ENCODE peak calls at places on chromosomes 5 and 9, in four cellular contexts. T is esophagus squamous epithelium, J is endodermal cell, I is right lobe of liver. X is an unnamed sample.

GRCh38 chr9:33131505-33132248 is 35.5 kb downstream of the B4GALT1 start:
- DNase-seq in T (no peak), J (no peak), I (no peak), X (no peak)

GRCh38 chr9:91790912-91791311 is 159.1 kb downstream of the ROR2 start:
- DNase-seq in T (no peak), J (no peak), I (no peak), X (no peak)

GRCh38 chr5:116583823-116584222 is 9.2 kb upstream of the SEMA6A start:
- DNase-seq in T (no peak), J (no peak), I (no peak), X (no peak)

GRCh38 chr5:106331415-106331814 is 1339.3 kb downstream of the EFNA5 start:
- DNase-seq in T (no peak), J (no peak), I (no peak), X (peak)

GRCh38 chr9:94805585-94805984 is 79.1 kb downstream of the AOPEP start:
- DNase-seq in T (no peak), J (no peak), I (no peak), X (peak)

GRCh38 chr5:127227881-127228280 is 62.7 kb upstream of the MEGF10 start:
- DNase-seq in T (no peak), J (no peak), I (no peak), X (no peak)

GRCh38 chr5:104932431-104932830 is 1369.8 kb upstream of the NUDT12 start:
- DNase-seq in T (no peak), J (peak), I (no peak), X (no peak)

GRCh38 chr5:179361204-179361603 is 15.9 kb upstream of the ADAMTS2 start:
- DNase-seq in T (no peak), J (no peak), I (no peak), X (no peak)

GRCh38 chr9:114309096-114309495 is 13.8 kb upstream of the ORM1 start:
- DNase-seq in T (no peak), J (no peak), I (no peak), X (no peak)

GRCh38 chr9:132042324-132042723 is 37.3 kb downstream of the MED27 start:
- DNase-seq in T (no peak), J (no peak), I (no peak), X (peak)

GRCh38 chr9:89378541-89378940 is 60.2 kb downstream of the SECISBP2 start:
- DNase-seq in T (no peak), J (no peak), I (no peak), X (no peak)

GRCh38 chr5:178630475-178630930 is 3.7 kb upstream of the CLK4 start:
- DNase-seq in T (no peak), J (no peak), I (no peak), X (no peak)

GRCh38 chr9:110103257-110103656 is 104.7 kb downstream of the C9orf152 start:
- DNase-seq in T (no peak), J (no peak), I (no peak), X (no peak)

GRCh38 chr5:89703799-89704198 is 705.8 kb downstream of the CETN3 start:
- DNase-seq in T (no peak), J (no peak), I (no peak), X (no peak)

GRCh38 chr9:120348951-120349429 is 231.0 kb downstream of the CDK5RAP2 start:
- DNase-seq in T (no peak), J (peak), I (no peak), X (no peak)

GRCh38 chr9:69758981-69759477 is 782 bp downstream of the PTAR1 start:
- DNase-seq in T (no peak), J (no peak), I (no peak), X (no peak)

GRCh38 chr5:72790188-72790587 is 26.3 kb upstream of the TNPO1 start:
- DNase-seq in T (no peak), J (no peak), I (no peak), X (peak)

GRCh38 chr9:98879958-98880300 is 63.8 kb upstream of the COL15A1 start:
- DNase-seq in T (no peak), J (no peak), I (no peak), X (no peak)

GRCh38 chr5:147568710-147569109 is 58.8 kb upstream of the DPYSL3 start:
- DNase-seq in T (no peak), J (peak), I (no peak), X (no peak)

GRCh38 chr5:143133721-143134120 is 269.8 kb downstream of the NR3C1 start:
- DNase-seq in T (no peak), J (no peak), I (no peak), X (no peak)

GRCh38 chr9:129613520-129614175 is 7.3 kb downstream of the C9orf50 start:
- DNase-seq in T (no peak), J (no peak), I (no peak), X (no peak)

GRCh38 chr9:126947529-126947928 is 32.9 kb downstream of the RALGPS1 start:
- DNase-seq in T (no peak), J (peak), I (no peak), X (no peak)
- TF ChIP-seq CTCF in T (no peak), J (peak), I (no peak), X (no peak)

DNA sequence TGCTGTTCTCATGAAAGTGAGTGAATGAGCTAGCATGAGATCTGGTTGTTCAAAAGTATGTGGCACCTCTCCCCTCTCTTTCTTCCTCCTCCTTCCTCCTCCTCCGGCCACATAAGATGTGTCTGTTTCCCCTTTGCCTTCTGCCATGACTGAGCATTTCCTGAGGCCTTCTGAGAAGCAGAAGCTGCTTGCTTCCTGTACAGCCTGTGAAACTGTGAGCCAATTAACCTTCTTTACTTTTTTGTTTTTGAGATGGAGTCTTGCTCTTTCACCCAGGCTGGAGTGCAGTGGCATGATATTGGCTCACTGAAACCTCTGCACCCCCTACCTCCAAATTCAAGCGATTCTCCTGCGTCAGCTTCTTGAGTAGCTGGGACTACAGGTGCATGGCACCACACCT is 6.1 kb downstream of the S100Z start:
- DNase-seq in T (peak), J (no peak), I (no peak), X (no peak)
- H3K4me3 ChIP-seq in T (no peak), J (no peak), I (no peak), X (no peak)

GRCh38 chr5:150400327-150401075 is 12.2 kb downstream of the CD74 start:
- DNase-seq in T (no peak), J (no peak), I (no peak), X (no peak)

GRCh38 chr5:150399158-150400019 is 13.3 kb downstream of the CD74 start:
- DNase-seq in T (no peak), J (no peak), I (no peak), X (no peak)

GRCh38 chr5:150397749-150398431 is 14.8 kb downstream of the CD74 start:
- DNase-seq in T (no peak), J (no peak), I (no peak), X (no peak)

GRCh38 chr5:150400020-150400326 is 12.7 kb downstream of the CD74 start:
- DNase-seq in T (no peak), J (no peak), I (no peak), X (no peak)

DNA sequence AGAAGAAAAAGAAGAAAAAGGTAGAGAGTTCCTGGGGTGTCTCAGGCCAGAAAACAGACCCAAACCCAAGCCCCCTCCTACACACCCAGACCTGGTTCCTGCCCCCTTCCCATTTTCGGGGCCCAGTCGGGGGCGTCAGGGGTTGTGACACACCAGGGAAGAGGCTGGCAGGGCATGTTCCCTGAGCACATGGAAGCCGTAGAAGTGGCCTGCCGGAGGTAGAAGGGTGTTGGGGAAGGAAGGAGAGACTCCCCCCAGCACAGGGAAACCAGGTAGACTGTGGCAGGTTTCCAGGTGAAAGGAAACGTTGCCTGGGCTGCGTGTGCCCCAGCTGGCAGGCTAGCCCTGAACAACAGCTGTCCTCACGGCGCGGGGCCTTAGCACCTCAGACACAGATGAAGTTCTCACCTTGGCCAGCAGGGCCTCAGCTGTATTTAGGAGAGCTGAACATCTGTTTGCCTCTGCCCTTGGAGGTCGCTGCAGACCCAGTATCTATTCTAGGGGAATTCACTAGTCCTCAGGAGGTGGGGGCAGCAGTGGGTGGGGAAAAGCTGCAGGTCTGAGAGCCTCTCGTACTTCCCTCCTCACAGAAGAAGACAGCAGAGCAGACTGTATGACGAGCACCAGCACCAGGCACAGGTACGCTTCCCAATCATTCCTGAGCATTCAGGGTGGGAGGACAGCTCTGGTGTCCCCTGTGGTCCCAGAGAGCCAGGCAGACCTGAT is 14.1 kb downstream of the CD74 start:
- DNase-seq in T (no peak), J (peak), I (no peak), X (no peak)
- TF ChIP-seq CTCF in T (peak), J (peak), I (no peak), X (no peak)

GRCh38 chr9:93060746-93061259 is 2.3 kb downstream of the SUSD3 start:
- DNase-seq in T (no peak), J (no peak), I (peak), X (no peak)

GRCh38 chr9:93061260-93061751 is 2.8 kb downstream of the SUSD3 start:
- DNase-seq in T (no peak), J (no peak), I (no peak), X (no peak)

GRCh38 chr9:93058357-93059096 is at the start of gene SUSD3:
- DNase-seq in T (no peak), J (peak), I (peak), X (no peak)

GRCh38 chr9:93059097-93059959 is 827 bp downstream of the SUSD3 start:
- DNase-seq in T (no peak), J (peak), I (no peak), X (no peak)

DNA sequence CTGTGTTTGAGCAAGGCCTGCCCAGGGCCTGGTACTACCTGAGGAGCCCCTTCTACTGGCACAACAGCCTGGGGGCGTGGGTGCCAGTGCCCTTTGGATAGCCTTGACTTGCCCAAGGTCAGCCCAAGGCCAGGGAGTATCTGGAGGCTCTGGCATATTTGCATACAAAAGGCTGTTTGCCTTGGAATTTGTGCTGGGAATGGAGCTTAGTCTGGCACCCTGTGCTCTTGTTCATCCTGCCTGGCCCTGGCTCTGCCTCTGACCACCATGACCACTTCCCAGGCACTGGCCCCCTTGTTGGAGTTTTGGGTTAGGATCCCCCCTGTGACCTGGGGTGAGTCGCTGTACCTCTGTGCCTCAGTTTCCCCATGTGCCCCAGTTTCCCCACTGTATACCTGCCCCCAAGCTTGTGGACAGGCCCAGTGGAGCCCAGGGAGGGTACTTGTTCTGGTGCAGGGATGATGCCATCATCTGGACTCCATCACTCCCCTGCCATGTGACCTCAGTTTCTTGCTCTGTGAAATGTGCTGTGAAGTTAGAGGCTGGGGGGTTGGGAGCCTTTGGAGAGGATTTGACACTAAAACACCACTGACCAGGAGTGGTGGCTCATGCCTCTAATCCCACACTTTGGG is 1.6 kb downstream of the SUSD3 start:
- DNase-seq in T (no peak), J (peak), I (no peak), X (no peak)
- H3K4me3 ChIP-seq in T (peak), J (no peak), I (peak), X (no peak)

GRCh38 chr9:81108391-81108790 is 581.0 kb downstream of the TLE1 start:
- DNase-seq in T (no peak), J (no peak), I (no peak), X (no peak)

GRCh38 chr9:81108821-81109220 is 580.5 kb downstream of the TLE1 start:
- DNase-seq in T (no peak), J (no peak), I (no peak), X (no peak)

GRCh38 chr9:81103597-81104471 is 585.5 kb downstream of the TLE1 start:
- DNase-seq in T (no peak), J (no peak), I (no peak), X (no peak)
- TF ChIP-seq CTCF in T (no peak), J (peak), I (peak), X (peak)

GRCh38 chr9:126721531-126722098 is 83.2 kb upstream of the ZBTB43 start:
- DNase-seq in T (no peak), J (no peak), I (no peak), X (no peak)
- H3K4me3 ChIP-seq in T (peak), J (no peak), I (no peak), X (no peak)

DNA sequence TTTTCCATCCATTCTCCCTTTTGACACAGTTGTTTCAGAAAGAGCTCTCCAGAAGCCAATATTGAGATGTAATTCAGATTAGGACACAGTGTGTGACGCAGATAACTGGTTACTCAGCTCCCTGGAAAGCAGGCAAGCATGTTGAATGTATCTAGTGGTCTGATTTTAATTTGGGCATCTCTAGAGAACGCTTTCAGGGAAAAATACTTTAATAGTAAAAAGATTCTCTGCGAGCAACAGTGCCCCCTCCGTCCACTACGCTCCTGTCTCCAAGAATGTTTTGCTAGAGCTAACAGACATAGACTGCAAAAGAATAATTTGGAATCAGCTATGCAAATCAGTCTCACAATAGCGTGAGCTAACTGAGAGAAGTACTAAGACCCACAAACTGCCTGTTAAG is 23.3 kb downstream of the CFAP90 start:
- DNase-seq in T (no peak), J (no peak), I (no peak), X (peak)
- TF ChIP-seq CTCF in T (no peak), J (no peak), I (no peak), X (peak)

GRCh38 chr9:137454506-137455360 is 4.4 kb downstream of the NSMF start:
- DNase-seq in T (no peak), J (peak), I (peak), X (no peak)

GRCh38 chr9:137455361-137455991 is 3.7 kb downstream of the NSMF start:
- DNase-seq in T (no peak), J (no peak), I (no peak), X (no peak)

GRCh38 chr9:137457406-137458193 is 1.5 kb downstream of the NSMF start:
- DNase-seq in T (no peak), J (no peak), I (peak), X (no peak)

GRCh38 chr9:137456864-137457405 is 2.2 kb downstream of the NSMF start:
- DNase-seq in T (no peak), J (no peak), I (no peak), X (no peak)

DNA sequence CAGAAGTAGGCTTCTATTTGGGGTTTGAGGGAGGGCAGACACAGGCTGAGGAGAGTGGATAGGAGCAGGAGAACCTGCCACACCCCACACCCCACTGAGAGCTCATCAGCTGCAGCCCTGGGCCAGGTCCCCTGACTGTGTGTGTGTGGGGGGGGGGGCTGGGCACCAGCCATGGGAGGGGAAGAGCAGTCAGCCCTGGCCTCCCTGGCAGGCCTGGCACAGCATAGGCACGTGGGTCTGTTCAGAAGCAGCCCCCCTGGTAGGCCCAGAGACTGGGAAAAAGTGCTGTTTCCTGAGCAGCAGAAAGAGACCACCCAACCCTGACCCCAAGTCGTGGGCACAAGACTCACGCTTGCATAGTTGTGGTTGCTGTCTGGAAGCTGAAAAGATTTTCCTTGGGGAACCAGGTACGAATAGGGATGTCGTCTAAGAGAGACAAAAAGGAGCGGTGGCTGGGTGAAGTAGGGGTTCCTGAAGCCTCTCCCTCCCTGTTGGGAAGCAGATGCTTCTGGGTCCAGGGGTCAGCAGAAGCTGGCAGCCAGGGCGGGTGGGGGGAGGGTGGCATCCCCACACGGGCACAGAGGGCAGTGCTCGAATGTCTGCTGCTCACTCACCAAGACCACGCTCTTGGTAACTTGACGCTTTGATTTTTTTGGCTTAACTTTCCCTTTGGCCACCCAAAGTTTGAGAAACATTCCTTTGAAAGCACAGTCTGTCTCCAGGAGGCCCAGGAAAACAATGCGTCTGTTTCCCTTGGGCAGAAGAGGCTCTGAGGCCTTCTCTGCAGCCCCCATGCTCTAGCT is 2.9 kb downstream of the NSMF start:
- DNase-seq in T (no peak), J (no peak), I (no peak), X (no peak)
- H3K4me3 ChIP-seq in T (no peak), J (no peak), I (no peak), X (no peak)

GRCh38 chr9:18146329-18146728 is 327.6 kb upstream of the ADAMTSL1 start:
- DNase-seq in T (no peak), J (no peak), I (no peak), X (no peak)

GRCh38 chr9:18141681-18142080 is 332.3 kb upstream of the ADAMTSL1 start:
- DNase-seq in T (no peak), J (no peak), I (no peak), X (no peak)

GRCh38 chr9:18137815-18138214 is 336.1 kb upstream of the ADAMTSL1 start:
- DNase-seq in T (no peak), J (no peak), I (no peak), X (no peak)

GRCh38 chr9:18138676-18139075 is 335.3 kb upstream of the ADAMTSL1 start:
- DNase-seq in T (no peak), J (no peak), I (no peak), X (no peak)

GRCh38 chr9:18142964-18143363 is 331.0 kb upstream of the ADAMTSL1 start:
- DNase-seq in T (no peak), J (peak), I (no peak), X (no peak)
- TF ChIP-seq CTCF in T (no peak), J (peak), I (no peak), X (peak)

DNA sequence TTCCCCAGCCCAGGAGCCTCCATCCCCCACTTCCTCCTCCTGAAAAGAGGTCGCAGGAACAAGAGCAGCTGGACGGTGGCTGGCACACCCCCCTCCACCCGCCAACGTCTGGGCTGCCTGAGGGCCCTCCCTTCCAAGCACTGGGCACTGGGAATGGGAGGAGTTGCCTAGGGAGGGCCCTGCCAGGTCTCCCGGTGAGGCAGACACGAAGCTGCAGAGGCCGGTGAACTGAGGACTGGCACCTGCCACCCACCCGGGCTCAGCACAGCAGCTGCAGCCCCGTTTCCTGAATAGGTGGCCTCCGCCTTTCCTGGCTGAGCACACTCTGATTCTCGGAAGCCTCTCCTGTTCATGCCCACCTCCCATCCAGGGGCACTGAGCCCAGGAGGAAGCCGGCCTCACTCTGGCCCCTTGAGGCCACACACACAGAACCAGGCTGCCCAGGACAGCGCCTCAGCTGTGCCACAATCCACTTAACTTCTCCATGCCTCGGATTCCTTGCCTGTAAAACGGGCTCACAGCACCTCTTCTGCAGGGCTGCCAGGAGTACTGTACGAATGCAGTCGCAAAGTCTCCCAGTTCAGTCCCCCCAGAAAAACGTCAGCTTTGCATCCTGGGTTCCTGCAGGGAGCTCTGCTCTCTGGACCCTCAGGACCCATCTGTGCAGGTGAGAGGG is 1.3 kb downstream of the NPDC1 start:
- DNase-seq in T (no peak), J (no peak), I (no peak), X (no peak)
- H3K4me3 ChIP-seq in T (peak), J (peak), I (peak), X (peak)

X was measured in AG09309.